ENCODE peak calls at places on chromosomes 4 and X, in five cellular contexts. O, L, Z, W and M are unnamed samples. For H3K27me3, the result is how much of the 10 kb centered on the place peaks cover.

GRCh38 chrX:140091276-140091886 is 126.1 kb upstream of the CXorf66 start:
- DNase-seq in O (peak), L (peak), Z (peak), W (no peak), M (no peak)

GRCh38 chrX:146056511-146057081 is 239.0 kb downstream of the SLITRK2 start:
- DNase-seq in O (no peak), L (no peak), Z (no peak), W (no peak), M (no peak)

GRCh38 chrX:26649534-26649933 is 433.6 kb downstream of the MAGEB5 start:
- DNase-seq in O (no peak), L (no peak), Z (peak), W (peak), M (peak)

GRCh38 chr4:152189451-152190179 is 346.3 kb downstream of the FBXW7 start:
- DNase-seq in O (no peak), L (no peak), Z (no peak), W (no peak), M (no peak)

GRCh38 chr4:95545526-95545925 is 3.2 kb downstream of the UNC5C start:
- DNase-seq in O (no peak), L (no peak), Z (no peak), W (no peak), M (no peak)

GRCh38 chr4:111954546-111954945 is 190.7 kb upstream of the FAM241A start:
- DNase-seq in O (no peak), L (no peak), Z (no peak), W (no peak), M (no peak)

GRCh38 chr4:185128272-185129119 is 14.6 kb upstream of the SLC25A4 start:
- DNase-seq in O (peak), L (peak), Z (peak), W (no peak), M (no peak)

GRCh38 chr4:8315343-8316250 is 46.0 kb downstream of the HTRA3 start:
- DNase-seq in O (peak), L (peak), Z (peak), W (peak), M (peak)

GRCh38 chr4:70753630-70754029 is 31.9 kb downstream of the RUFY3 start:
- DNase-seq in O (no peak), L (no peak), Z (no peak), W (no peak), M (no peak)

GRCh38 chr4:113560579-113560978 is 201.0 kb downstream of the CAMK2D start:
- DNase-seq in O (no peak), L (no peak), Z (no peak), W (no peak), M (no peak)

GRCh38 chr4:111697176-111697962 is 447.9 kb upstream of the FAM241A start:
- DNase-seq in O (no peak), L (no peak), Z (no peak), W (no peak), M (no peak)

GRCh38 chrX:119696251-119696890 is 3.4 kb upstream of the SEPTIN6 start:
- DNase-seq in O (no peak), L (no peak), Z (no peak), W (no peak), M (no peak)
- H3K27ac ChIP-seq in O (no peak), L (no peak), Z (no peak), W (no peak), M (no peak)

DNA sequence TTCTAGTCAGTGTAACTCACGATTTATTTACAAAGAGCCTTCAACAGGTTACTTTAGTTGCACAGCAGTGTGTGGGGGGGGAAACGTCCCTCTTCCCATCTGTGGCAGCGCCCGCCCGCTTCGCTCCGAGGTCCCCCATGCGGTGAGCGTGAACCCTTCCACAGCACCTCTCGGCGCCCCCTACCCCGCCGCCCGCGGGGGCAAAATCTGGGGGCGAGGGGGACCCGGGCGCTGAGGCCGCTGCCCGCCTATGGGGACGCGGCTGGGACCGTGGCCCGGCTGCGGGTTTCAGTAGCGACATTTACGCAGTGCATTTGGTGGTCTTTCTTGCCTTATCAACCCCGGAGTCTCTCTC is 6.4 kb downstream of the NKX6-1 start:
- DNase-seq in O (no peak), L (no peak), Z (no peak), W (no peak), M (no peak)
- H3K27me3 ChIP-seq in O (under half), L (half or more), Z (half or more), W (under half), M (under half)

DNA sequence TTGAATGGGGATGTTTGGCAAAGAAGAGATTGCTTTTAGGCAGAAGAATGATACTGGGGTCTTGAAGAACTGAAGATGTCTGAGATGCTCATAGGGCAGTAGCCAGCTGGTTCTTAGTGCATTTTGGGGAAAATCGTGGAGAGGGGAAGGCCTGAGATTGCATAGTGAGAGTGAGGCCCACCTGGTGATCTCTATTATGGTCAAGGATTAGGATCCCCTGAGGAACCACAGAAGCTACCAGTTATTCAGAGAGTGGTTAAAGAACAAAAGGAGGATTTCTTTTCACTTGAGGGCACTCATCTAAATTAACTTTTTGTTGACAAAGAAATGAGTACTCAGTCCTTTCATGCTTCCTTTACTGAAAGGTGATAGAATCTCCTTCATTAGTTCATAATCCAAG is 271.3 kb upstream of the HAND2 start:
- DNase-seq in O (no peak), L (no peak), Z (no peak), W (no peak), M (no peak)
- H3K27ac ChIP-seq in O (no peak), L (no peak), Z (no peak), W (no peak), M (no peak)

GRCh38 chrX:72295745-72296144 is 10.0 kb downstream of the CITED1 start:
- DNase-seq in O (no peak), L (no peak), Z (no peak), W (no peak), M (no peak)

GRCh38 chrX:72299891-72300630 is 5.7 kb downstream of the CITED1 start:
- DNase-seq in O (no peak), L (no peak), Z (no peak), W (no peak), M (peak)

GRCh38 chrX:72297953-72298730 is 7.6 kb downstream of the CITED1 start:
- DNase-seq in O (no peak), L (peak), Z (no peak), W (peak), M (peak)

GRCh38 chrX:72296991-72297390 is 8.7 kb downstream of the CITED1 start:
- DNase-seq in O (no peak), L (no peak), Z (no peak), W (no peak), M (no peak)

GRCh38 chrX:72294497-72294896 is 11.2 kb downstream of the CITED1 start:
- DNase-seq in O (no peak), L (no peak), Z (no peak), W (no peak), M (no peak)
- H3K27me3 ChIP-seq in O (under half), L (under half), Z (under half), W (under half), M (under half)

GRCh38 chr4:104615496-104615895 is 120.8 kb upstream of the CXXC4 start:
- DNase-seq in O (no peak), L (no peak), Z (no peak), W (no peak), M (no peak)

GRCh38 chr4:104615926-104616325 is 121.2 kb upstream of the CXXC4 start:
- DNase-seq in O (no peak), L (peak), Z (no peak), W (no peak), M (no peak)

DNA sequence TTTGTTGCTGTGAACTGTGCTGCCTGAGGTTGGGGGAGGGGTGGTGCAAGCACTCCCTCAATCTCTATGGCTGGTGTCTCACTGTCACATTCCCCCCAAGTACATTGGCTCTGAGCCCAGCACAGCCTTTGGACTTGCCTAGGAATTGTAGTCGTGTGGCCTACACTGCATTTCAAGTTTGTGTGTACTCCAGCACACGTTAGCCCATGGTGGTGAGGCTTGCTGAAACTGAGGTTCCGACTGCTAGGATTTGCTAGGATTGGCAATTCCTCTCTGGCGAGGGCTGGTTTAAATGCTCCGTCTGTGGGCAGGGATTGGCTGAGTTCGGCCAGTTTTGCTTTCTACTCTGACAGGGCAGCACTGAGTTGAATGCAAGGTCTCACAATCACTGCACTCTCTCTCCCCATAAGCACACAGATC is 121.7 kb upstream of the CXXC4 start:
- DNase-seq in O (no peak), L (no peak), Z (peak), W (no peak), M (no peak)
- H3K27ac ChIP-seq in O (no peak), L (no peak), Z (peak), W (no peak), M (no peak)

DNA sequence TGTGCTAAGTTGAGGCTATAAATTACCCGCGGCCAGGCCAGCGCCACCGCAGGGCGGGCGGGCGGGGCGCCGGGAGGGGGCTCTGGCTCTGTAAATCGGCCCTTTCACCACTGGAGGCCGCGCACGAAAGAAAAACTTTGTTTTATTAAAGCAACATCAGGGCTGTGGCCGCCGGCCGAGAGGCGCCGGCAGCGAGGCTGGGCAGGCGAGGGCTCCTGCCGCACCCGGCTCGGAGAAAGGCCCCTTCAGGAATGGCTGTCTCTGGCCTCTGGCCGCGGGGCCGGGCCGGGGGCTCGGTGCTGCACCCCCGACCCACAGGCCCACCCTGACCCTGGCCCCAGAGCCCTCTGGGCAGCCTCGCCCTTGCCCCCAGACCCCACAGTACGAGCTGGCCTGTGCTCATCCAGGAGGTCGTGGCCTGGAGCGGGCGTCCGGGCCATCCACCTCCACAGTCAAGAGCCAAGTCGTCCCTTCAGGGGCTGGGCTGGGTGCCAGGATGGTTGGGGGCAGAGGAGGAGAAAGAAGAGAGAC is 29.5 kb upstream of the FGFR3 start:
- DNase-seq in O (peak), L (no peak), Z (no peak), W (peak), M (peak)
- H3K27me3 ChIP-seq in O (under half), L (under half), Z (under half), W (under half), M (under half)

GRCh38 chr4:13484749-13485345 is 707 bp upstream of the RAB28 start:
- DNase-seq in O (no peak), L (no peak), Z (no peak), W (peak), M (no peak)

GRCh38 chr4:13481569-13481968 is 2.6 kb downstream of the RAB28 start:
- DNase-seq in O (no peak), L (no peak), Z (no peak), W (peak), M (peak)

GRCh38 chr4:13478707-13479106 is 5.4 kb downstream of the RAB28 start:
- DNase-seq in O (no peak), L (no peak), Z (no peak), W (no peak), M (peak)

GRCh38 chr4:13484045-13484748 is at the start of gene RAB28:
- DNase-seq in O (peak), L (peak), Z (peak), W (peak), M (peak)

DNA sequence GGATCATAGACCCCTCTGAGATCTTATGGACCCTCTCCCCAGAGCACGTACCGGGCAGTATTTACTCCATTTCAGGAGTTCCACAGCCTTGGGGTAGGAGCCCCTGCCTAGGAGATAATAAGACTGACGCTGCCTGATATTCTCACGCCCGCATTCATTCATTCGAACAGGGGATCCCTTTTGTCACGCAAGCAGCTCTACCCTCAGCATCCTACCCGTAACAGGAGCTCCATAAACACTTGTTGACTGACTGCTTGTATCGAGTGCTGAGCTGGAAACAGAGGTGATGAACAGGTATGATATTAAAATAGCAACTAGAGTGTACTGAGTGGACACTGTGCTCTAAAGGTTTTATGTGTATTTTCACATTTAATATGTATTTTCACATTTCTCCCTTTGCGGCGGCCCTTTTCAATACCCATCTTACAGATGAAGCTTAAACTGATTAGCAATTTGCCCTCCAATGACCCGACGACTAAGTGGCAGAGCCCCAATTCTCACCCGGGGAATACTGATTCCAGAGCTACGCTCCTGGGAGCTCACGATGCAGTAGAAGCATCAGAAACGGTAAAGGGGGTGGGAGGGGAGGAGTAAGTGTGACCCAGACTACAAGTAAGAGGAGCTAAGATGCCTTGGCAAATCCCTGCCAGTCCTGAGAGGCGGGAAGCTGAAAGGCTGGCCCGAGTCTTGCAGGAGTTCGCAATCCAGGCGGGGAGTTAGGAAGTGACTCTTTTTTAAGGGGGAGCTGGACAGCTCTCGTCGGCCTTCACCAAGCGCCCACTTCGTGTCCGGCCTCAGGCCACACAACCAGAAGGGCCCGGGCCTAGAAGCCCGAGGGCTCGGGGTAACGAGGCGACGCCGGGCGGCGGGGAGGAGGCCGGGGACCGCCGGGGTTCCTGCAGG is 747 bp downstream of the RAB28 start:
- DNase-seq in O (no peak), L (peak), Z (peak), W (peak), M (peak)
- H3K27ac ChIP-seq in O (peak), L (no peak), Z (peak), W (peak), M (peak)

GRCh38 chrX:51825432-51825831 is 68.0 kb upstream of the MAGED1 start:
- DNase-seq in O (no peak), L (no peak), Z (no peak), W (no peak), M (no peak)
- H3K27me3 ChIP-seq in O (under half), L (under half), Z (under half), W (under half), M (under half)

DNA sequence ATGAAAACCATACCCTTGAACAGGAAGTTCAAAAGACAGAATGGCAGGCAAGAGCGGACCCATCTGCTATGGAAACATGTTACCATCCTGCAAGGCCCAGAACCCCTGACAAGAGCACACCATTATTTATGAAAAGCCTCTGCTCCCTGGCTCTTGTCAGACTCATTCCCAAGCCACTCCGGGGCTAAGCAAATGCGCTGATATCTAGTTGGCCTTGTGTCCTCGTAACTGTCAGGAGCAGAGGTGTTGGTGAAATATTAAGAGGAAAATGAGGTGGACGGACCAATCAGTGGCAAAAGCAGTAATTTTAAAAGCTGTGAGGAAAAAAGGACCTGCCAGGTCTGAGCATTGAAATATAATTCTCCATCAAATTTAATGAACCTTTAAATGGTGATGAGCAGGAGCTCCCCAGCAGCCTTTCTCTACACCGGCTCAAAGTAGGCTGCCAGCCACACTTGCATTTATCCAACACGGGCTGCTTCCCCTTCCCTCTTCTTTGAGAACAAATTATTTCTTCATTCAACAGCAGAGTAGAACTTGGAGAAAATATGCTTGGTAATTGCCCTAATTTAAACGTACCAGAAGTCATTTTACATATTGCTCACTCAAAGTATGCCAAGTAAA is 214.3 kb downstream of the RASL11B start:
- DNase-seq in O (no peak), L (no peak), Z (peak), W (no peak), M (no peak)
- H3K27ac ChIP-seq in O (no peak), L (no peak), Z (peak), W (no peak), M (no peak)

GRCh38 chrX:72045552-72046277 is 86.0 kb downstream of the RTL5 start:
- DNase-seq in O (no peak), L (peak), Z (peak), W (peak), M (no peak)
- H3K27me3 ChIP-seq in O (under half), L (under half), Z (under half), W (under half), M (under half)